ENCODE peak calls at places on chromosomes 4 and X, in nine cellular contexts. Q, T, J, P, O, A, G, X and W are unnamed samples.

GRCh38 chr4:15303052-15303641 is 124.7 kb upstream of the C1QTNF7 start:
- DNase-seq in O (no peak), A (no peak), J (no peak), T (no peak), P (no peak), G (no peak), Q (no peak), X (peak; percentile 45), W (no peak)

GRCh38 chr4:62487016-62487415 is 1286.9 kb downstream of the ADGRL3 start:
- DNase-seq in X (no peak), Q (no peak), P (no peak), A (no peak), J (no peak), T (no peak), G (no peak), O (no peak), W (no peak)

GRCh38 chrX:115408736-115409390 is 119.3 kb downstream of the LUZP4 start:
- DNase-seq in J (no peak), P (no peak), X (no peak), O (no peak), T (no peak), Q (no peak), A (no peak), G (no peak), W (no peak)

GRCh38 chr4:17762705-17763104 is 18.7 kb downstream of the FAM184B start:
- DNase-seq in O (no peak), G (no peak), T (no peak), X (no peak), P (no peak), A (no peak), Q (no peak), J (no peak), W (no peak)

GRCh38 chr4:100828986-100829685 is 311.3 kb upstream of the EMCN start:
- DNase-seq in T (no peak), X (no peak), G (no peak), Q (no peak), O (no peak), P (no peak), A (no peak), J (no peak), W (no peak)

GRCh38 chr4:151604238-151604637 is 156.6 kb downstream of the GATB start:
- DNase-seq in G (no peak), O (no peak), Q (no peak), A (no peak), T (no peak), X (no peak), J (no peak), P (no peak), W (no peak)

GRCh38 chrX:14598330-14598729 is 69.0 kb downstream of the GLRA2 start:
- DNase-seq in Q (no peak), X (no peak), A (no peak), O (no peak), P (no peak), T (no peak), J (no peak), G (no peak), W (no peak)

GRCh38 chrX:47182106-47182700 is 11.4 kb upstream of the UBA1 start:
- DNase-seq in J (no peak), G (no peak), A (no peak), O (no peak), T (no peak), P (no peak), X (peak; percentile 25), Q (no peak), W (no peak)

GRCh38 chr4:164977243-164978164 is at the start of gene TRIM61:
- DNase-seq in J (peak; percentile 59), T (no peak), X (peak; percentile 74), P (no peak), A (no peak), Q (peak; percentile 27), O (no peak), G (no peak), W (no peak)

GRCh38 chrX:97700547-97700946 is 816.8 kb downstream of the RPA4 start:
- DNase-seq in Q (no peak), G (no peak), J (no peak), X (no peak), O (no peak), T (no peak), A (no peak), P (no peak), W (no peak)

GRCh38 chrX:97704881-97705280 is 821.2 kb downstream of the RPA4 start:
- DNase-seq in P (no peak), J (no peak), T (no peak), G (no peak), Q (no peak), O (no peak), X (no peak), A (no peak), W (no peak)

GRCh38 chrX:97705936-97706335 is 822.2 kb downstream of the RPA4 start:
- DNase-seq in P (no peak), Q (no peak), X (no peak), A (no peak), J (no peak), G (no peak), O (no peak), T (no peak), W (no peak)

GRCh38 chrX:97704474-97704873 is 820.8 kb downstream of the RPA4 start:
- DNase-seq in O (no peak), G (no peak), A (no peak), Q (no peak), X (no peak), T (no peak), J (no peak), P (no peak), W (no peak)
- TF ChIP-seq POLR2A in O (no peak), G (no peak), A (no peak), Q (no peak), X (no peak), T (no peak), J (no peak), P (no peak), W (no peak)

GRCh38 chr4:121784401-121784800 is 16.7 kb upstream of the EXOSC9 start:
- DNase-seq in J (no peak), X (no peak), T (no peak), O (no peak), P (no peak), G (no peak), Q (no peak), A (no peak), W (no peak)

GRCh38 chr4:121786221-121786620 is 14.9 kb upstream of the EXOSC9 start:
- DNase-seq in P (no peak), O (no peak), A (no peak), J (no peak), X (no peak), G (no peak), Q (no peak), T (no peak), W (no peak)

GRCh38 chr4:121785479-121785878 is 15.6 kb upstream of the EXOSC9 start:
- DNase-seq in Q (no peak), P (peak; percentile 19), J (peak; percentile 25), A (no peak), T (peak; percentile 68), X (no peak), G (no peak), O (no peak), W (no peak)

GRCh38 chr4:121783210-121783609 is 17.9 kb upstream of the EXOSC9 start:
- DNase-seq in T (no peak), G (no peak), A (no peak), J (no peak), P (no peak), X (no peak), Q (no peak), O (no peak), W (no peak)

GRCh38 chr4:121784975-121785374 is 16.1 kb upstream of the EXOSC9 start:
- DNase-seq in X (no peak), G (no peak), A (no peak), J (no peak), P (peak; percentile 78), Q (peak; percentile 19), O (peak; percentile 16), T (peak; percentile 67), W (no peak)
- TF ChIP-seq POLR2A in X (no peak), G (no peak), A (no peak), J (no peak), P (no peak), Q (no peak), O (no peak), T (no peak), W (no peak)

GRCh38 chr4:4541040-4541631 is 712 bp downstream of the STX18 start:
- DNase-seq in X (no peak), Q (peak; percentile 15), A (no peak), G (no peak), O (no peak), T (no peak), J (peak; percentile 16), P (no peak), W (no peak)
- TF ChIP-seq POLR2A in X (no peak), Q (no peak), A (no peak), G (no peak), O (no peak), T (no peak), J (no peak), P (no peak), W (no peak)

GRCh38 chr4:78695910-78696309 is 80.2 kb upstream of the BMP2K start:
- DNase-seq in X (no peak), Q (no peak), T (no peak), J (no peak), A (no peak), O (no peak), P (no peak), G (no peak), W (no peak)

GRCh38 chr4:78691971-78692814 is 84.0 kb upstream of the BMP2K start:
- DNase-seq in A (no peak), J (peak; percentile 46), P (no peak), T (no peak), G (no peak), X (no peak), O (no peak), Q (no peak), W (no peak)

GRCh38 chr4:78692815-78693156 is 83.4 kb upstream of the BMP2K start:
- DNase-seq in J (no peak), Q (no peak), G (no peak), A (no peak), O (no peak), P (no peak), X (no peak), T (no peak), W (no peak)

GRCh38 chr4:78694457-78694787 is 81.7 kb upstream of the BMP2K start:
- DNase-seq in O (no peak), G (no peak), P (no peak), X (no peak), Q (no peak), A (no peak), T (no peak), J (no peak), W (no peak)

GRCh38 chr4:78693777-78694456 is 82.2 kb upstream of the BMP2K start:
- DNase-seq in O (no peak), G (no peak), X (no peak), P (no peak), A (no peak), Q (no peak), J (no peak), T (no peak), W (no peak)
- TF ChIP-seq POLR2A in O (no peak), G (no peak), X (no peak), P (no peak), A (no peak), Q (no peak), J (no peak), T (no peak), W (no peak)